ENCODE peak calls at places on chromosomes 7 and 10, in ten cellular contexts. One of them, this sample, is unnamed.

GRCh38 chr7:45196374-45196773 is 38.8 kb downstream of the RAMP3 start:
- DNase-seq in ascending aorta: no peak
- DNase-seq in upper lobe of left lung: no peak
- DNase-seq in psoas muscle: no peak
- DNase-seq in prostate gland: no peak
- DNase-seq in endodermal cell: no peak
- DNase-seq in sigmoid colon: no peak
- DNase-seq in brain microvascular endothelial cell: no peak
- DNase-seq in right lobe of liver: no peak
- DNase-seq in upper lobe of right lung: peak
- DNase-seq in this sample: no peak

GRCh38 chr10:132300582-132300981 is 7.2 kb downstream of the STK32C start:
- DNase-seq in ascending aorta: no peak
- DNase-seq in upper lobe of left lung: no peak
- DNase-seq in psoas muscle: no peak
- DNase-seq in prostate gland: no peak
- DNase-seq in endodermal cell: peak
- DNase-seq in sigmoid colon: peak
- DNase-seq in brain microvascular endothelial cell: no peak
- DNase-seq in right lobe of liver: no peak
- DNase-seq in upper lobe of right lung: peak
- DNase-seq in this sample: no peak

GRCh38 chr7:100509213-100509612 is 25.5 kb downstream of the NYAP1 start:
- DNase-seq in ascending aorta: no peak
- DNase-seq in upper lobe of left lung: no peak
- DNase-seq in psoas muscle: no peak
- DNase-seq in prostate gland: peak
- DNase-seq in endodermal cell: no peak
- DNase-seq in sigmoid colon: peak
- DNase-seq in brain microvascular endothelial cell: peak
- DNase-seq in right lobe of liver: no peak
- DNase-seq in upper lobe of right lung: peak
- DNase-seq in this sample: no peak

GRCh38 chr10:32269343-32270100 is 77.4 kb downstream of the EPC1 start:
- DNase-seq in ascending aorta: no peak
- DNase-seq in upper lobe of left lung: no peak
- DNase-seq in psoas muscle: no peak
- DNase-seq in prostate gland: no peak
- DNase-seq in endodermal cell: no peak
- DNase-seq in sigmoid colon: no peak
- DNase-seq in brain microvascular endothelial cell: no peak
- DNase-seq in right lobe of liver: no peak
- DNase-seq in upper lobe of right lung: no peak
- DNase-seq in this sample: no peak

GRCh38 chr10:106557053-106557452 is 607.5 kb downstream of the SORCS1 start:
- DNase-seq in ascending aorta: no peak
- DNase-seq in upper lobe of left lung: no peak
- DNase-seq in psoas muscle: no peak
- DNase-seq in prostate gland: no peak
- DNase-seq in endodermal cell: no peak
- DNase-seq in sigmoid colon: no peak
- DNase-seq in brain microvascular endothelial cell: no peak
- DNase-seq in right lobe of liver: no peak
- DNase-seq in upper lobe of right lung: no peak
- DNase-seq in this sample: no peak

GRCh38 chr7:977326-978048 is 2.1 kb upstream of the COX19 start:
- DNase-seq in ascending aorta: no peak
- DNase-seq in upper lobe of left lung: peak
- DNase-seq in psoas muscle: no peak
- DNase-seq in prostate gland: peak
- DNase-seq in endodermal cell: no peak
- DNase-seq in sigmoid colon: no peak
- DNase-seq in brain microvascular endothelial cell: no peak
- DNase-seq in right lobe of liver: no peak
- DNase-seq in upper lobe of right lung: no peak
- DNase-seq in this sample: no peak

GRCh38 chr10:113820507-113820906 is 33.4 kb downstream of the DCLRE1A start:
- DNase-seq in ascending aorta: no peak
- DNase-seq in upper lobe of left lung: no peak
- DNase-seq in psoas muscle: no peak
- DNase-seq in prostate gland: no peak
- DNase-seq in endodermal cell: peak
- DNase-seq in sigmoid colon: no peak
- DNase-seq in brain microvascular endothelial cell: no peak
- DNase-seq in right lobe of liver: no peak
- DNase-seq in upper lobe of right lung: no peak
- DNase-seq in this sample: peak

GRCh38 chr7:98300595-98301372 is 19.3 kb downstream of the BRI3 start:
- DNase-seq in ascending aorta: no peak
- DNase-seq in upper lobe of left lung: peak
- DNase-seq in psoas muscle: no peak
- DNase-seq in prostate gland: no peak
- DNase-seq in endodermal cell: no peak
- DNase-seq in sigmoid colon: no peak
- DNase-seq in brain microvascular endothelial cell: no peak
- DNase-seq in right lobe of liver: peak
- DNase-seq in upper lobe of right lung: no peak
- DNase-seq in this sample: no peak

GRCh38 chr10:127012769-127013152 is 107.5 kb downstream of the DOCK1 start:
- DNase-seq in ascending aorta: peak
- DNase-seq in upper lobe of left lung: no peak
- DNase-seq in psoas muscle: peak
- DNase-seq in prostate gland: peak
- DNase-seq in endodermal cell: no peak
- DNase-seq in sigmoid colon: no peak
- DNase-seq in brain microvascular endothelial cell: no peak
- DNase-seq in right lobe of liver: peak
- DNase-seq in upper lobe of right lung: peak
- DNase-seq in this sample: no peak

GRCh38 chr10:19046709-19047108 is 1.9 kb upstream of the MALRD1 start:
- DNase-seq in ascending aorta: no peak
- DNase-seq in upper lobe of left lung: no peak
- DNase-seq in psoas muscle: no peak
- DNase-seq in prostate gland: no peak
- DNase-seq in endodermal cell: no peak
- DNase-seq in sigmoid colon: no peak
- DNase-seq in brain microvascular endothelial cell: no peak
- DNase-seq in right lobe of liver: no peak
- DNase-seq in upper lobe of right lung: no peak
- DNase-seq in this sample: no peak

GRCh38 chr10:101668566-101668965 is 26.4 kb downstream of the FBXW4 start:
- DNase-seq in ascending aorta: no peak
- DNase-seq in upper lobe of left lung: no peak
- DNase-seq in psoas muscle: no peak
- DNase-seq in prostate gland: no peak
- DNase-seq in endodermal cell: peak
- DNase-seq in sigmoid colon: no peak
- DNase-seq in brain microvascular endothelial cell: no peak
- DNase-seq in right lobe of liver: no peak
- DNase-seq in upper lobe of right lung: no peak
- DNase-seq in this sample: no peak

GRCh38 chr10:34580643-34581042 is 234.5 kb downstream of the PARD3 start:
- DNase-seq in ascending aorta: no peak
- DNase-seq in upper lobe of left lung: no peak
- DNase-seq in psoas muscle: no peak
- DNase-seq in prostate gland: no peak
- DNase-seq in endodermal cell: no peak
- DNase-seq in sigmoid colon: no peak
- DNase-seq in brain microvascular endothelial cell: peak
- DNase-seq in right lobe of liver: no peak
- DNase-seq in upper lobe of right lung: no peak
- DNase-seq in this sample: no peak

GRCh38 chr7:147197006-147197405 is 1080.4 kb downstream of the CNTNAP2 start:
- DNase-seq in ascending aorta: no peak
- DNase-seq in upper lobe of left lung: no peak
- DNase-seq in psoas muscle: no peak
- DNase-seq in prostate gland: no peak
- DNase-seq in endodermal cell: no peak
- DNase-seq in sigmoid colon: no peak
- DNase-seq in brain microvascular endothelial cell: no peak
- DNase-seq in right lobe of liver: no peak
- DNase-seq in upper lobe of right lung: no peak
- DNase-seq in this sample: no peak

GRCh38 chr7:149690688-149691446 is 82.5 kb downstream of the ZNF467 start:
- DNase-seq in ascending aorta: no peak
- DNase-seq in upper lobe of left lung: no peak
- DNase-seq in psoas muscle: peak
- DNase-seq in prostate gland: no peak
- DNase-seq in endodermal cell: peak
- DNase-seq in sigmoid colon: peak
- DNase-seq in brain microvascular endothelial cell: peak
- DNase-seq in right lobe of liver: peak
- DNase-seq in upper lobe of right lung: no peak
- DNase-seq in this sample: no peak

GRCh38 chr7:84196007-84196551 is 1.5 kb upstream of the SEMA3A start:
- DNase-seq in ascending aorta: no peak
- DNase-seq in upper lobe of left lung: no peak
- DNase-seq in psoas muscle: no peak
- DNase-seq in prostate gland: no peak
- DNase-seq in endodermal cell: peak
- DNase-seq in sigmoid colon: no peak
- DNase-seq in brain microvascular endothelial cell: no peak
- DNase-seq in right lobe of liver: no peak
- DNase-seq in upper lobe of right lung: no peak
- DNase-seq in this sample: no peak

GRCh38 chr7:22157552-22157951 is 199.4 kb downstream of the RAPGEF5 start:
- DNase-seq in ascending aorta: no peak
- DNase-seq in upper lobe of left lung: peak
- DNase-seq in psoas muscle: no peak
- DNase-seq in prostate gland: no peak
- DNase-seq in endodermal cell: no peak
- DNase-seq in sigmoid colon: no peak
- DNase-seq in brain microvascular endothelial cell: no peak
- DNase-seq in right lobe of liver: no peak
- DNase-seq in upper lobe of right lung: no peak
- DNase-seq in this sample: no peak

GRCh38 chr10:127547997-127548396 is 1.1 kb upstream of the NPS start:
- DNase-seq in ascending aorta: no peak
- DNase-seq in upper lobe of left lung: no peak
- DNase-seq in psoas muscle: no peak
- DNase-seq in prostate gland: no peak
- DNase-seq in endodermal cell: no peak
- DNase-seq in sigmoid colon: no peak
- DNase-seq in brain microvascular endothelial cell: no peak
- DNase-seq in right lobe of liver: no peak
- DNase-seq in upper lobe of right lung: no peak
- DNase-seq in this sample: no peak

GRCh38 chr10:118046491-118047362 is at the start of gene RAB11FIP2:
- DNase-seq in ascending aorta: peak
- DNase-seq in upper lobe of left lung: peak
- DNase-seq in psoas muscle: peak
- DNase-seq in prostate gland: peak
- DNase-seq in endodermal cell: peak
- DNase-seq in sigmoid colon: peak
- DNase-seq in brain microvascular endothelial cell: peak
- DNase-seq in right lobe of liver: peak
- DNase-seq in upper lobe of right lung: peak
- DNase-seq in this sample: peak
- H3K27ac ChIP-seq in ascending aorta: peak
- H3K27ac ChIP-seq in upper lobe of left lung: peak
- H3K27ac ChIP-seq in psoas muscle: peak
- H3K27ac ChIP-seq in prostate gland: peak
- H3K27ac ChIP-seq in endodermal cell: peak
- H3K27ac ChIP-seq in sigmoid colon: peak
- H3K27ac ChIP-seq in brain microvascular endothelial cell: peak
- H3K27ac ChIP-seq in right lobe of liver: peak
- H3K27ac ChIP-seq in upper lobe of right lung: peak
- H3K27ac ChIP-seq in this sample: peak

GRCh38 chr10:129305046-129305445 is 162.0 kb upstream of the MGMT start:
- DNase-seq in ascending aorta: no peak
- DNase-seq in upper lobe of left lung: no peak
- DNase-seq in psoas muscle: no peak
- DNase-seq in prostate gland: no peak
- DNase-seq in endodermal cell: no peak
- DNase-seq in sigmoid colon: no peak
- DNase-seq in brain microvascular endothelial cell: no peak
- DNase-seq in right lobe of liver: no peak
- DNase-seq in upper lobe of right lung: no peak
- DNase-seq in this sample: no peak
- H3K4me3 ChIP-seq in ascending aorta: no peak
- H3K4me3 ChIP-seq in upper lobe of left lung: no peak
- H3K4me3 ChIP-seq in psoas muscle: no peak
- H3K4me3 ChIP-seq in prostate gland: no peak
- H3K4me3 ChIP-seq in endodermal cell: no peak
- H3K4me3 ChIP-seq in sigmoid colon: no peak
- H3K4me3 ChIP-seq in brain microvascular endothelial cell: no peak
- H3K4me3 ChIP-seq in right lobe of liver: no peak
- H3K4me3 ChIP-seq in upper lobe of right lung: no peak
- H3K4me3 ChIP-seq in this sample: no peak

GRCh38 chr7:76281706-76282343 is 20.6 kb upstream of the HSPB1 start:
- DNase-seq in ascending aorta: no peak
- DNase-seq in upper lobe of left lung: no peak
- DNase-seq in psoas muscle: no peak
- DNase-seq in prostate gland: no peak
- DNase-seq in endodermal cell: peak
- DNase-seq in sigmoid colon: no peak
- DNase-seq in brain microvascular endothelial cell: no peak
- DNase-seq in right lobe of liver: no peak
- DNase-seq in upper lobe of right lung: no peak
- DNase-seq in this sample: no peak

GRCh38 chr7:76280408-76280807 is 22.1 kb upstream of the HSPB1 start:
- DNase-seq in ascending aorta: no peak
- DNase-seq in upper lobe of left lung: no peak
- DNase-seq in psoas muscle: no peak
- DNase-seq in prostate gland: no peak
- DNase-seq in endodermal cell: peak
- DNase-seq in sigmoid colon: no peak
- DNase-seq in brain microvascular endothelial cell: no peak
- DNase-seq in right lobe of liver: no peak
- DNase-seq in upper lobe of right lung: no peak
- DNase-seq in this sample: no peak

GRCh38 chr7:76283254-76284159 is 19.0 kb upstream of the HSPB1 start:
- DNase-seq in ascending aorta: no peak
- DNase-seq in upper lobe of left lung: no peak
- DNase-seq in psoas muscle: no peak
- DNase-seq in prostate gland: no peak
- DNase-seq in endodermal cell: no peak
- DNase-seq in sigmoid colon: no peak
- DNase-seq in brain microvascular endothelial cell: no peak
- DNase-seq in right lobe of liver: no peak
- DNase-seq in upper lobe of right lung: no peak
- DNase-seq in this sample: no peak

GRCh38 chr7:76282344-76283253 is 19.9 kb upstream of the HSPB1 start:
- DNase-seq in ascending aorta: no peak
- DNase-seq in upper lobe of left lung: peak
- DNase-seq in psoas muscle: peak
- DNase-seq in prostate gland: no peak
- DNase-seq in endodermal cell: peak
- DNase-seq in sigmoid colon: no peak
- DNase-seq in brain microvascular endothelial cell: no peak
- DNase-seq in right lobe of liver: no peak
- DNase-seq in upper lobe of right lung: no peak
- DNase-seq in this sample: no peak

GRCh38 chr7:76281006-76281705 is 21.3 kb upstream of the HSPB1 start:
- DNase-seq in ascending aorta: no peak
- DNase-seq in upper lobe of left lung: peak
- DNase-seq in psoas muscle: no peak
- DNase-seq in prostate gland: no peak
- DNase-seq in endodermal cell: no peak
- DNase-seq in sigmoid colon: no peak
- DNase-seq in brain microvascular endothelial cell: no peak
- DNase-seq in right lobe of liver: no peak
- DNase-seq in upper lobe of right lung: no peak
- DNase-seq in this sample: no peak
- TF ChIP-seq CTCF in ascending aorta: no peak
- TF ChIP-seq CTCF in upper lobe of left lung: no peak
- TF ChIP-seq CTCF in psoas muscle: no peak
- TF ChIP-seq CTCF in prostate gland: no peak
- TF ChIP-seq CTCF in endodermal cell: no peak
- TF ChIP-seq CTCF in sigmoid colon: no peak
- TF ChIP-seq CTCF in brain microvascular endothelial cell: no peak
- TF ChIP-seq CTCF in right lobe of liver: no peak
- TF ChIP-seq CTCF in upper lobe of right lung: no peak
- TF ChIP-seq CTCF in this sample: no peak

GRCh38 chr10:72234560-72235095 is 18.6 kb upstream of the ASCC1 start:
- DNase-seq in ascending aorta: no peak
- DNase-seq in upper lobe of left lung: no peak
- DNase-seq in psoas muscle: no peak
- DNase-seq in prostate gland: no peak
- DNase-seq in endodermal cell: no peak
- DNase-seq in sigmoid colon: peak
- DNase-seq in brain microvascular endothelial cell: no peak
- DNase-seq in right lobe of liver: no peak
- DNase-seq in upper lobe of right lung: no peak
- DNase-seq in this sample: no peak
- H3K27ac ChIP-seq in ascending aorta: no peak
- H3K27ac ChIP-seq in upper lobe of left lung: no peak
- H3K27ac ChIP-seq in psoas muscle: peak
- H3K27ac ChIP-seq in prostate gland: no peak
- H3K27ac ChIP-seq in endodermal cell: no peak
- H3K27ac ChIP-seq in sigmoid colon: no peak
- H3K27ac ChIP-seq in brain microvascular endothelial cell: no peak
- H3K27ac ChIP-seq in right lobe of liver: no peak
- H3K27ac ChIP-seq in upper lobe of right lung: no peak
- H3K27ac ChIP-seq in this sample: no peak